ENCODE peak calls at places on chromosomes 3 and 15, in eight cellular contexts. One of them, this sample, is unnamed.

GRCh38 chr15:61634837-61635236 is 405.7 kb upstream of the RORA start:
- DNase-seq in HepG2: no peak
- DNase-seq in uterus: no peak
- DNase-seq in upper lobe of right lung: no peak
- DNase-seq in prostate gland: no peak
- DNase-seq in GM23248: no peak
- DNase-seq in OCI-LY7: no peak
- DNase-seq in GM12878: no peak
- DNase-seq in this sample: no peak

GRCh38 chr3:140505256-140505655 is 172.6 kb upstream of the TRIM42 start:
- DNase-seq in HepG2: no peak
- DNase-seq in prostate gland: no peak
- DNase-seq in upper lobe of right lung: no peak
- DNase-seq in OCI-LY7: no peak
- DNase-seq in GM12878: peak
- DNase-seq in uterus: no peak
- DNase-seq in GM23248: no peak
- DNase-seq in this sample: no peak

GRCh38 chr3:194386610-194387009 is 12.5 kb downstream of the GP5 start:
- DNase-seq in OCI-LY7: no peak
- DNase-seq in prostate gland: no peak
- DNase-seq in GM23248: no peak
- DNase-seq in GM12878: no peak
- DNase-seq in uterus: no peak
- DNase-seq in HepG2: no peak
- DNase-seq in upper lobe of right lung: no peak
- DNase-seq in this sample: no peak

GRCh38 chr15:74451861-74452835 is 8.8 kb downstream of the UBL7 start:
- DNase-seq in GM23248: no peak
- DNase-seq in OCI-LY7: no peak
- DNase-seq in upper lobe of right lung: no peak
- DNase-seq in uterus: no peak
- DNase-seq in HepG2: no peak
- DNase-seq in prostate gland: no peak
- DNase-seq in GM12878: no peak
- DNase-seq in this sample: no peak

GRCh38 chr15:77944002-77944867 is 133.3 kb downstream of the TBC1D2B start:
- DNase-seq in upper lobe of right lung: peak
- DNase-seq in prostate gland: peak
- DNase-seq in uterus: peak
- DNase-seq in OCI-LY7: peak
- DNase-seq in GM23248: peak
- DNase-seq in GM12878: no peak
- DNase-seq in HepG2: peak
- DNase-seq in this sample: peak

GRCh38 chr3:135075157-135075556 is 280.1 kb downstream of the EPHB1 start:
- DNase-seq in OCI-LY7: no peak
- DNase-seq in upper lobe of right lung: no peak
- DNase-seq in uterus: no peak
- DNase-seq in GM23248: no peak
- DNase-seq in prostate gland: no peak
- DNase-seq in HepG2: no peak
- DNase-seq in GM12878: no peak
- DNase-seq in this sample: no peak

GRCh38 chr3:188962253-188963247 is 209.2 kb upstream of the TPRG1 start:
- DNase-seq in prostate gland: no peak
- DNase-seq in GM12878: no peak
- DNase-seq in OCI-LY7: no peak
- DNase-seq in upper lobe of right lung: no peak
- DNase-seq in GM23248: no peak
- DNase-seq in HepG2: no peak
- DNase-seq in uterus: no peak
- DNase-seq in this sample: no peak

GRCh38 chr15:35626984-35627383 is 81.0 kb upstream of the DPH6 start:
- DNase-seq in prostate gland: no peak
- DNase-seq in GM23248: no peak
- DNase-seq in OCI-LY7: no peak
- DNase-seq in GM12878: no peak
- DNase-seq in HepG2: no peak
- DNase-seq in uterus: no peak
- DNase-seq in upper lobe of right lung: no peak
- DNase-seq in this sample: no peak

GRCh38 chr15:63492541-63493077 is 11.8 kb upstream of the USP3 start:
- DNase-seq in uterus: no peak
- DNase-seq in HepG2: no peak
- DNase-seq in GM23248: peak
- DNase-seq in upper lobe of right lung: no peak
- DNase-seq in prostate gland: no peak
- DNase-seq in OCI-LY7: no peak
- DNase-seq in GM12878: no peak
- DNase-seq in this sample: no peak

GRCh38 chr15:49877117-49877860 is 241.7 kb downstream of the ATP8B4 start:
- DNase-seq in uterus: peak
- DNase-seq in GM12878: no peak
- DNase-seq in upper lobe of right lung: no peak
- DNase-seq in HepG2: no peak
- DNase-seq in OCI-LY7: no peak
- DNase-seq in GM23248: peak
- DNase-seq in prostate gland: no peak
- DNase-seq in this sample: no peak

GRCh38 chr3:97981886-97982285 is 9.7 kb upstream of the RIOX2 start:
- DNase-seq in uterus: no peak
- DNase-seq in upper lobe of right lung: no peak
- DNase-seq in prostate gland: no peak
- DNase-seq in GM23248: no peak
- DNase-seq in HepG2: no peak
- DNase-seq in OCI-LY7: no peak
- DNase-seq in GM12878: no peak
- DNase-seq in this sample: no peak

GRCh38 chr3:9226326-9226725 is 23.1 kb downstream of the SRGAP3 start:
- DNase-seq in uterus: peak
- DNase-seq in upper lobe of right lung: no peak
- DNase-seq in OCI-LY7: no peak
- DNase-seq in GM23248: peak
- DNase-seq in prostate gland: peak
- DNase-seq in GM12878: no peak
- DNase-seq in HepG2: no peak
- DNase-seq in this sample: no peak

GRCh38 chr3:12890610-12891390 is 49.4 kb upstream of the RPL32 start:
- DNase-seq in prostate gland: no peak
- DNase-seq in GM23248: peak
- DNase-seq in GM12878: no peak
- DNase-seq in OCI-LY7: no peak
- DNase-seq in uterus: no peak
- DNase-seq in upper lobe of right lung: no peak
- DNase-seq in HepG2: no peak
- DNase-seq in this sample: no peak

DNA sequence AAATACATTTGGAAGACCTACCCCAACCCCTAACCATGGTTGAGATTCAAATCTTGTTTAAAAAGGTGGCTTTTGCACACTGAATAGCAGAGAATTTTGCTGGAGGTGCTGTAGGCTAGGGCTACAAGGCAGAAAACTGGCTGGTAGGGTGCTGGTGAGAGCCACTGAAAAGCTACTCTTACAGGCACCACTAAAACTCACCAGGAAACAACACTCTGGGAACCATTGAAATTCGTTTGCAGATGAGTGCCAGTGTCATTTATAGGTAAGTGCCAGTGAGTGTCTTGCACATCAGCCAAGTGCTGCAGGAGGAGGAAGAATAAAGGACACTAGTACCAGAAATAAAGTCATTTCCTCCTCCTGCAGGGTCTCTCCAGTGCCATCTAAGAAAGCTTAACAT is 610.2 kb downstream of the ZNF385D start:
- DNase-seq in HepG2: no peak
- DNase-seq in OCI-LY7: no peak
- DNase-seq in uterus: no peak
- DNase-seq in GM12878: no peak
- DNase-seq in upper lobe of right lung: no peak
- DNase-seq in GM23248: no peak
- DNase-seq in prostate gland: no peak
- DNase-seq in this sample: no peak
- H3K27ac ChIP-seq in HepG2: no peak
- H3K27ac ChIP-seq in OCI-LY7: no peak
- H3K27ac ChIP-seq in uterus: no peak
- H3K27ac ChIP-seq in GM12878: no peak
- H3K27ac ChIP-seq in upper lobe of right lung: no peak
- H3K27ac ChIP-seq in GM23248: no peak
- H3K27ac ChIP-seq in prostate gland: no peak
- H3K27ac ChIP-seq in this sample: no peak

DNA sequence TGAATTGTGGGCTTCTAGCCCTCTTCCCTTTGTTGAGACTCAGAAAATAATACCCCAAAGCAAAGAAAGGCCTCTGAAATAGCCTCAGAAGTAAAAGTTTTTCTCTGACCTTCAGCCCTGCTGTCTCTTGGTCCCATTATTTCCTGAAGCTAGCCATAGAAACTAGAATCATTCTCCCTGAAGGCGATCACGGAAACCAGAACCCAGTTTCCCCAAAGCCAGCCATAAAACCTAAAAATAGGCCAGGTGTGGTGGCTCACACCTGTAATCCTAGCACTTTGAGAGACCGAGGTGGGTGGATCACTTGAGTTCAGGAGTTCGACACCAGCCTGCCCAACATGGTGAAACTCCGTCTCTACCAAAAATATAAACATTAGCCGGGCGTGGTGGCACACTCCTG is 27.2 kb downstream of the EXD1 start:
- DNase-seq in prostate gland: no peak
- DNase-seq in upper lobe of right lung: no peak
- DNase-seq in OCI-LY7: no peak
- DNase-seq in GM12878: no peak
- DNase-seq in GM23248: no peak
- DNase-seq in uterus: no peak
- DNase-seq in HepG2: no peak
- DNase-seq in this sample: no peak
- H3K27ac ChIP-seq in prostate gland: no peak
- H3K27ac ChIP-seq in upper lobe of right lung: no peak
- H3K27ac ChIP-seq in OCI-LY7: no peak
- H3K27ac ChIP-seq in GM12878: no peak
- H3K27ac ChIP-seq in GM23248: no peak
- H3K27ac ChIP-seq in uterus: no peak
- H3K27ac ChIP-seq in HepG2: no peak
- H3K27ac ChIP-seq in this sample: no peak

GRCh38 chr15:98746375-98746679 is 98.0 kb downstream of the IGF1R start:
- DNase-seq in upper lobe of right lung: no peak
- DNase-seq in uterus: no peak
- DNase-seq in HepG2: no peak
- DNase-seq in OCI-LY7: no peak
- DNase-seq in GM23248: no peak
- DNase-seq in GM12878: no peak
- DNase-seq in prostate gland: peak
- DNase-seq in this sample: no peak

GRCh38 chr15:98744506-98744905 is 96.2 kb downstream of the IGF1R start:
- DNase-seq in uterus: no peak
- DNase-seq in GM12878: no peak
- DNase-seq in prostate gland: no peak
- DNase-seq in HepG2: no peak
- DNase-seq in GM23248: no peak
- DNase-seq in upper lobe of right lung: no peak
- DNase-seq in OCI-LY7: no peak
- DNase-seq in this sample: no peak

GRCh38 chr15:98745179-98745578 is 96.8 kb downstream of the IGF1R start:
- DNase-seq in upper lobe of right lung: no peak
- DNase-seq in prostate gland: no peak
- DNase-seq in OCI-LY7: no peak
- DNase-seq in HepG2: no peak
- DNase-seq in uterus: no peak
- DNase-seq in GM12878: no peak
- DNase-seq in GM23248: no peak
- DNase-seq in this sample: no peak

GRCh38 chr15:98746756-98747155 is 98.4 kb downstream of the IGF1R start:
- DNase-seq in GM23248: no peak
- DNase-seq in GM12878: no peak
- DNase-seq in uterus: no peak
- DNase-seq in upper lobe of right lung: no peak
- DNase-seq in prostate gland: no peak
- DNase-seq in OCI-LY7: no peak
- DNase-seq in HepG2: no peak
- DNase-seq in this sample: no peak

GRCh38 chr15:98745650-98746374 is 97.5 kb downstream of the IGF1R start:
- DNase-seq in prostate gland: no peak
- DNase-seq in upper lobe of right lung: no peak
- DNase-seq in GM12878: no peak
- DNase-seq in GM23248: no peak
- DNase-seq in OCI-LY7: no peak
- DNase-seq in HepG2: no peak
- DNase-seq in uterus: no peak
- DNase-seq in this sample: no peak
- H3K27ac ChIP-seq in prostate gland: no peak
- H3K27ac ChIP-seq in upper lobe of right lung: no peak
- H3K27ac ChIP-seq in GM12878: no peak
- H3K27ac ChIP-seq in GM23248: no peak
- H3K27ac ChIP-seq in OCI-LY7: no peak
- H3K27ac ChIP-seq in HepG2: no peak
- H3K27ac ChIP-seq in uterus: no peak
- H3K27ac ChIP-seq in this sample: peak

GRCh38 chr3:50260027-50260941 is 8.7 kb upstream of the SEMA3B start:
- DNase-seq in GM12878: no peak
- DNase-seq in HepG2: peak
- DNase-seq in GM23248: peak
- DNase-seq in OCI-LY7: peak
- DNase-seq in prostate gland: peak
- DNase-seq in uterus: peak
- DNase-seq in upper lobe of right lung: peak
- DNase-seq in this sample: peak

GRCh38 chr3:50257990-50258389 is 11.0 kb upstream of the SEMA3B start:
- DNase-seq in prostate gland: no peak
- DNase-seq in upper lobe of right lung: no peak
- DNase-seq in GM12878: no peak
- DNase-seq in OCI-LY7: no peak
- DNase-seq in uterus: no peak
- DNase-seq in HepG2: no peak
- DNase-seq in GM23248: no peak
- DNase-seq in this sample: no peak

GRCh38 chr3:50256978-50257890 is 11.7 kb upstream of the SEMA3B start:
- DNase-seq in uterus: no peak
- DNase-seq in HepG2: no peak
- DNase-seq in upper lobe of right lung: no peak
- DNase-seq in GM12878: no peak
- DNase-seq in prostate gland: no peak
- DNase-seq in GM23248: peak
- DNase-seq in OCI-LY7: peak
- DNase-seq in this sample: no peak

GRCh38 chr3:50259432-50260026 is 9.4 kb upstream of the SEMA3B start:
- DNase-seq in upper lobe of right lung: no peak
- DNase-seq in HepG2: no peak
- DNase-seq in GM12878: no peak
- DNase-seq in OCI-LY7: no peak
- DNase-seq in GM23248: no peak
- DNase-seq in uterus: no peak
- DNase-seq in prostate gland: no peak
- DNase-seq in this sample: no peak

DNA sequence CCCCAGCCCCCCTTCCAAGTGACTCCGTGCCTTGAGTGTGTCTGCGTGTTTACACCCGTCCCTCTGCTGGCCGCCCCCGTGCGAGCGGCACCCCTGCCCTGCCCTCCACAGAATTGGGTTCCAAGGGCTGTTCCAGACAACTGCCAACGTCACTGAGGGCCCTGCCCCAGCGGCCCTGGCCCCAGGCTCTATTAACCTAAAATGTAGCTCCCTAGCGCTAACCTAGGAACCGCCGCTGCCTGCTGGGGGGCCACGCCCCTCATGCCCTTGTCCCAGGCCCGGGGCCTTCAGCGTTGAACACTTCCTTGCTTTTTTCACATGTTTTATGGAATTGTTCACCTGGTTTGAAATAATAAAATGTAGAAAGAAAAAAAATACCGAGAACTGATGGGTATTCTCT is 10.0 kb upstream of the SEMA3B start:
- DNase-seq in HepG2: no peak
- DNase-seq in upper lobe of right lung: no peak
- DNase-seq in GM23248: no peak
- DNase-seq in uterus: no peak
- DNase-seq in GM12878: no peak
- DNase-seq in prostate gland: no peak
- DNase-seq in OCI-LY7: no peak
- DNase-seq in this sample: peak
- H3K27ac ChIP-seq in HepG2: no peak
- H3K27ac ChIP-seq in upper lobe of right lung: peak
- H3K27ac ChIP-seq in GM23248: peak
- H3K27ac ChIP-seq in uterus: peak
- H3K27ac ChIP-seq in GM12878: no peak
- H3K27ac ChIP-seq in prostate gland: peak
- H3K27ac ChIP-seq in OCI-LY7: no peak
- H3K27ac ChIP-seq in this sample: peak

This sample was measured in left lung.